ENCODE peak calls at places on chromosome 3, in nine cellular contexts. Z is PC-9, R is foreskin keratinocyte, O is lower lobe of right lung, E is A549, Q is mammary epithelial cell, V is astrocyte, Y is NT2/D1, U is left ventricle myocardium inferior. A is an unnamed sample.

GRCh38 chr3:10399634-10400033 is 78.7 kb upstream of the SEC13 start:
- DNase-seq in Z (no peak), R (no peak), O (no peak), E (no peak), Q (no peak), V (no peak), Y (no peak), U (no peak), A (no peak)

GRCh38 chr3:101531473-101532086 is 18.6 kb upstream of the SENP7 start:
- DNase-seq in Z (no peak), R (no peak), O (no peak), E (no peak), Q (no peak), V (no peak), Y (no peak), U (no peak), A (no peak)

GRCh38 chr3:3998140-3998977 is 199.1 kb downstream of the LRRN1 start:
- DNase-seq in Z (peak; percentile 10), R (peak; percentile 2), O (no peak), E (no peak), Q (peak; percentile 17), V (peak; percentile 38), Y (peak; percentile 66), U (no peak), A (no peak)

GRCh38 chr3:162390891-162391290 is 894.3 kb downstream of the OTOL1 start:
- DNase-seq in Z (peak; percentile 21), R (peak; percentile 38), O (no peak), E (peak; percentile 30), Q (peak; percentile 84), V (peak; percentile 86), Y (no peak), U (no peak), A (no peak)

GRCh38 chr3:138459619-138460535 is 25.5 kb downstream of the ESYT3 start:
- DNase-seq in Z (no peak), R (no peak), O (peak; percentile 36), E (no peak), Q (no peak), V (no peak), Y (no peak), U (no peak), A (no peak)

GRCh38 chr3:71428841-71429609 is 154.5 kb downstream of the FOXP1 start:
- DNase-seq in Z (no peak), R (peak; percentile 88), O (peak; percentile 59), E (no peak), Q (peak; percentile 90), V (peak; percentile 68), Y (no peak), U (peak; percentile 35), A (peak; percentile 72)

GRCh38 chr3:2452249-2452648 is 353.6 kb downstream of the CNTN4 start:
- DNase-seq in Z (no peak), R (no peak), O (no peak), E (no peak), Q (no peak), V (no peak), Y (no peak), U (no peak), A (no peak)

GRCh38 chr3:24661060-24661459 is 166.4 kb upstream of the THRB start:
- DNase-seq in Z (no peak), R (no peak), O (no peak), E (no peak), Q (no peak), V (no peak), Y (no peak), U (no peak), A (no peak)

GRCh38 chr3:194095902-194096301 is 40.0 kb upstream of the HES1 start:
- DNase-seq in Z (no peak), R (no peak), O (no peak), E (no peak), Q (no peak), V (no peak), Y (no peak), U (no peak), A (no peak)

GRCh38 chr3:73546961-73547360 is 77.8 kb downstream of the PDZRN3 start:
- DNase-seq in Z (no peak), R (peak; percentile 95), O (no peak), E (no peak), Q (peak; percentile 89), V (peak; percentile 98), Y (no peak), U (no peak), A (no peak)

GRCh38 chr3:46962427-46962826 is 14.1 kb downstream of the CCDC12 start:
- DNase-seq in Z (no peak), R (no peak), O (no peak), E (no peak), Q (no peak), V (no peak), Y (no peak), U (no peak), A (no peak)
- H3K4me1 ChIP-seq in Z (peaks cover 44% of the 10 kb centered on the region), R (peaks cover 21% of the 10 kb centered on the region), O (peaks cover 77% of the 10 kb centered on the region), E (peaks cover 66% of the 10 kb centered on the region), Q (peaks cover 45% of the 10 kb centered on the region), V (peaks cover 11% of the 10 kb centered on the region), Y (peaks cover 16% of the 10 kb centered on the region), U (peaks cover 83% of the 10 kb centered on the region), A (peaks cover 35% of the 10 kb centered on the region)

GRCh38 chr3:32292085-32292796 is 53.8 kb downstream of the CMTM8 start:
- DNase-seq in Z (no peak), R (no peak), O (no peak), E (no peak), Q (no peak), V (no peak), Y (no peak), U (no peak), A (no peak)

GRCh38 chr3:32293908-32294307 is 55.4 kb downstream of the CMTM8 start:
- DNase-seq in Z (no peak), R (no peak), O (no peak), E (no peak), Q (no peak), V (no peak), Y (no peak), U (no peak), A (no peak)

GRCh38 chr3:32301426-32301825 is 62.9 kb downstream of the CMTM8 start:
- DNase-seq in Z (no peak), R (no peak), O (no peak), E (no peak), Q (no peak), V (no peak), Y (no peak), U (no peak), A (no peak)

GRCh38 chr3:32296251-32297204 is 58.0 kb downstream of the CMTM8 start:
- DNase-seq in Z (peak; percentile 51), R (peak; percentile 79), O (peak; percentile 69), E (peak; percentile 86), Q (peak; percentile 75), V (peak; percentile 22), Y (peak; percentile 59), U (peak; percentile 55), A (peak; percentile 62)

GRCh38 chr3:32297366-32297765 is 58.9 kb downstream of the CMTM8 start:
- DNase-seq in Z (no peak), R (no peak), O (no peak), E (no peak), Q (no peak), V (no peak), Y (no peak), U (no peak), A (no peak)
- H3K4me1 ChIP-seq in Z (peaks cover 25% of the 10 kb centered on the region), R (peaks cover 10% of the 10 kb centered on the region), O (peaks cover 26% of the 10 kb centered on the region), E (peaks cover 7% of the 10 kb centered on the region), Q (peaks cover 14% of the 10 kb centered on the region), V (no peaks in the 10 kb centered on the region), Y (no peaks in the 10 kb centered on the region), U (peaks cover 16% of the 10 kb centered on the region), A (no peaks in the 10 kb centered on the region)

DNA sequence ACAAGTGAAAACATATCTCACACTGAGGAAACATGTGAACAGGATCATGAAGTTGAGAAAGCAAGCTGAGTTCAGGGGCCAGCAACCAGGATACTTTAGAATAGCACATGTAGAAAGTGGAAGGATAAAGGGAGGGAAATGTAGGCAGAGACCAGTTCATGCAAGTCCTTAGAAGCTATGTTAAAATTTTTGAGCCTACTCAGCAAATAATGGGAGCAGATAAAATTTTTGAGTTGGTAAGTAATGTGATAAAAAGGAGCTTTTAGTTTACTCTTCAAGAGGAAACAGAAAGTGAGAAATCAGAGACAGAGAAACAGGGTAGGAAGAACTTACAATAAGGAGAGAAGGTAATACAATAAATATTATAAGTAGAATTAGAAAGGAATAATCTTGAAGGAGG is 105.6 kb upstream of the ZBTB20 start:
- DNase-seq in Z (no peak), R (no peak), O (no peak), E (no peak), Q (no peak), V (no peak), Y (no peak), U (no peak), A (no peak)
- H3K4me1 ChIP-seq in Z (peaks cover 11% of the 10 kb centered on the region), R (peaks cover 14% of the 10 kb centered on the region), O (no peaks in the 10 kb centered on the region), E (peaks cover 11% of the 10 kb centered on the region), Q (peaks cover 14% of the 10 kb centered on the region), V (peaks cover 13% of the 10 kb centered on the region), Y (no peaks in the 10 kb centered on the region), U (no peaks in the 10 kb centered on the region), A (no peaks in the 10 kb centered on the region)

DNA sequence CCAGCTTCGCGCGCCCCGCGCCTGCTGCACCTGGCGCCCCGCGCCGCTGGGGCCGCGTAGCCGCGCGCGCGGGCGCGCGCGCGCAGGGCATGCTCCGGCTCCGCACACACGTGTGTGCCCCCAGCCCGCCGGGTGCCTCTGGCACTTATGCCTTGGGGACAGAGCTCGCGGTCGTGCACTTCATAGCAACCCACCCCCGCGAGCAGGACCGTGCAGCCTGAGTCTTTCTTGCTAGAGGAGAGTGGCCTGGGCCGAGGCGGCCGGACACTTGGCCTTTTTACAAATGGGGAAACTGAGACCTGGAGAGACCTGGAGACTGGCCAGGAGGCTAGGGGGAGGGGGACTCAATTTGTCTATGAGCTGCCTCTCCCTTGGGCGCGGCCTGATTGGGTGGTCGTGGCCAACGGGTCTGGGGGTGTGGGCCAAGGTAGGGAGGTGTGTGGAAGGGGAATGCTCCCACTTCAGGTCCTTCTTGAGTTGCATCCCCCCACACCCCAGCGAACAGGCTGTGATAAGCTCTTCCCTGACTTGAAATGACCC is 562 bp downstream of the NBEAL2 start:
- DNase-seq in Z (no peak), R (no peak), O (peak; percentile 70), E (no peak), Q (no peak), V (no peak), Y (no peak), U (peak; percentile 36), A (no peak)
- H3K4me1 ChIP-seq in Z (peaks cover 49% of the 10 kb centered on the region), R (peaks cover 15% of the 10 kb centered on the region), O (peaks cover 63% of the 10 kb centered on the region), E (peaks cover 38% of the 10 kb centered on the region), Q (peaks cover 41% of the 10 kb centered on the region), V (peaks cover 9% of the 10 kb centered on the region), Y (peaks cover 20% of the 10 kb centered on the region), U (peaks cover 66% of the 10 kb centered on the region), A (peaks cover 8% of the 10 kb centered on the region)

DNA sequence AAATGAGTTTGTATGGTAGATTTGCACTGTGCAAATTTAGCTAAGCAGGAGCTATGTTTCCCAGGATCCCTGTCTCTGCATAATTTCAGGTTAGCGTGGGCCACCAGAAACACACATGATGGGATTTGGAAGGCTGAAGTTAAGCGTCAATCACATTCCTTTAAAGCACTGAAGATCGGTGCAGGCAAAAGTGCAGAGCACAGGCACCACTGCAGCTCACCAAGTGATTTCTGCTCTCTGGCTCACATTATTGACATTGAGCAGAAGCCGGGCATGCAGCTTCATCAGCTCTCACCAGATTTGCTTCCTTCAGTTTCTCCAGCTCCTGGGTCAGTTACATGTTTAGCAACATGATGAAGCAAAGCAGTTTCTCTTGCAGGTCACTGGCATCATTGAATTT is 256.4 kb upstream of the TGFBR2 start:
- DNase-seq in Z (no peak), R (no peak), O (no peak), E (no peak), Q (no peak), V (no peak), Y (no peak), U (no peak), A (no peak)
- H3K4me1 ChIP-seq in Z (no peaks in the 10 kb centered on the region), R (peaks cover 67% of the 10 kb centered on the region), O (peaks cover 22% of the 10 kb centered on the region), E (peaks cover 88% of the 10 kb centered on the region), Q (peaks cover 79% of the 10 kb centered on the region), V (peaks cover 31% of the 10 kb centered on the region), Y (no peaks in the 10 kb centered on the region), U (peaks cover 89% of the 10 kb centered on the region), A (no peaks in the 10 kb centered on the region)